ENCODE peak calls at places on chromosome 11, in four cellular contexts. W, B, O and X are unnamed samples.

GRCh38 chr11:100612766-100613165 is 74.3 kb upstream of the ARHGAP42 start:
- DNase-seq in W (no peak), B (no peak), O (no peak), X (no peak)

GRCh38 chr11:35529971-35530495 is 4.6 kb upstream of the PAMR1 start:
- DNase-seq in W (no peak), O (no peak), B (no peak), X (no peak)

GRCh38 chr11:13786688-13787087 is 118.2 kb downstream of the FAR1 start:
- DNase-seq in W (no peak), O (no peak), B (no peak), X (no peak)

GRCh38 chr11:55854704-55855103 is 16.2 kb downstream of the OR5D16 start:
- DNase-seq in B (no peak), O (no peak), W (no peak), X (no peak)

GRCh38 chr11:102599642-102600261 is 25.4 kb downstream of the MMP20 start:
- DNase-seq in O (no peak), B (no peak), W (no peak), X (no peak)

GRCh38 chr11:7964873-7965272 is 374 bp downstream of the NLRP10 start:
- DNase-seq in B (no peak), W (no peak), O (no peak), X (no peak)

GRCh38 chr11:2806351-2807058 is 79.1 kb downstream of the CDKN1C start:
- DNase-seq in O (peak; percentile 51), B (peak; percentile 17), W (no peak), X (no peak)

GRCh38 chr11:74662487-74663103 is 68.6 kb downstream of the CHRDL2 start:
- DNase-seq in B (no peak), W (no peak), O (no peak), X (no peak)

GRCh38 chr11:459511-460220 is 9.6 kb downstream of the PTDSS2 start:
- DNase-seq in O (no peak), B (no peak), W (no peak), X (no peak)

GRCh38 chr11:68687986-68688385 is 3.6 kb downstream of the GAL start:
- DNase-seq in W (no peak), B (no peak), O (no peak), X (no peak)

GRCh38 chr11:65613091-65613928 is 711 bp downstream of the MAP3K11 start:
- DNase-seq in O (no peak), W (no peak), B (no peak), X (no peak)

GRCh38 chr11:57335343-57336110 is at the start of gene SSRP1:
- DNase-seq in O (peak; percentile 89), B (peak; percentile 89), W (peak; percentile 87), X (peak; percentile 89)

GRCh38 chr11:31779268-31779879 is 31.7 kb downstream of the PAX6 start:
- DNase-seq in W (no peak), B (no peak), O (no peak), X (no peak)

GRCh38 chr11:126115820-126116319 is 53.2 kb upstream of the CDON start:
- DNase-seq in B (peak; percentile 48), O (peak; percentile 88), W (peak; percentile 2), X (peak; percentile 24)

GRCh38 chr11:71311928-71312510 is 59.6 kb upstream of the SHANK2 start:
- DNase-seq in W (no peak), O (peak; percentile 30), B (peak; percentile 8), X (no peak)

GRCh38 chr11:108453207-108453835 is 14.0 kb downstream of the C11orf65 start:
- DNase-seq in W (no peak), B (no peak), O (no peak), X (no peak)

GRCh38 chr11:18522388-18522787 is 4.4 kb downstream of the TSG101 start:
- DNase-seq in W (no peak), O (no peak), B (no peak), X (no peak)

GRCh38 chr11:87219266-87219665 is 181.5 kb downstream of the TMEM135 start:
- DNase-seq in O (no peak), B (no peak), W (no peak), X (no peak)

GRCh38 chr11:68441466-68442230 is 18.9 kb upstream of the PPP6R3 start:
- DNase-seq in W (no peak), O (no peak), B (no peak), X (peak; percentile 54)

DNA sequence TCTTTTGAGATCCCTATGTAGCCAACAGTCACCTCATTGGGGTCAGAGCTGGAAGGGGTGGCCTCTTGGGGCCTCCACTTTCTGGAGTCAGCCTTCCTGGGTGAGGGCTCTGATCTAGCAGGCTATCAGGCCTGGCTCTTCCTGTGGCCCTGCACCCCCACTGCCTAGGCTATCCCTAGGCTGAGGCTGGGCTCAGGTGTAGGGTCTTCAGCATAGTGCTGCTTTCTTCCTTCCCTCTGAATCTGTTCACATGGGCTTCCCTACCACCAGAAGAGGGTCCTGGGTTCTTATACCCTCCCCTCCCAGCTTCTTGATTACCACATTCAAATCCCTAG is 456 bp upstream of the SPI1 start:
- DNase-seq in B (no peak), W (no peak), O (no peak), X (no peak)
- H3K4me3 ChIP-seq in B (no peak overlapping the region), W (no peak overlapping the region), O (no peak overlapping the region), X (no peak overlapping the region)

GRCh38 chr11:6882747-6883146 is 6.3 kb downstream of the OR10A4 start:
- DNase-seq in B (no peak), W (no peak), O (no peak), X (no peak)
- H3K27me3 ChIP-seq in B (no peaks in the 10 kb centered on the region), W (peaks cover 2% of the 10 kb centered on the region), O (no peaks in the 10 kb centered on the region), X (no peaks in the 10 kb centered on the region)

GRCh38 chr11:122205036-122205435 is 89.0 kb upstream of the BLID start:
- DNase-seq in W (no peak), B (no peak), O (no peak), X (no peak)
- H3K4me3 ChIP-seq in W (no peak overlapping the region), B (no peak overlapping the region), O (no peak overlapping the region), X (no peak overlapping the region)

DNA sequence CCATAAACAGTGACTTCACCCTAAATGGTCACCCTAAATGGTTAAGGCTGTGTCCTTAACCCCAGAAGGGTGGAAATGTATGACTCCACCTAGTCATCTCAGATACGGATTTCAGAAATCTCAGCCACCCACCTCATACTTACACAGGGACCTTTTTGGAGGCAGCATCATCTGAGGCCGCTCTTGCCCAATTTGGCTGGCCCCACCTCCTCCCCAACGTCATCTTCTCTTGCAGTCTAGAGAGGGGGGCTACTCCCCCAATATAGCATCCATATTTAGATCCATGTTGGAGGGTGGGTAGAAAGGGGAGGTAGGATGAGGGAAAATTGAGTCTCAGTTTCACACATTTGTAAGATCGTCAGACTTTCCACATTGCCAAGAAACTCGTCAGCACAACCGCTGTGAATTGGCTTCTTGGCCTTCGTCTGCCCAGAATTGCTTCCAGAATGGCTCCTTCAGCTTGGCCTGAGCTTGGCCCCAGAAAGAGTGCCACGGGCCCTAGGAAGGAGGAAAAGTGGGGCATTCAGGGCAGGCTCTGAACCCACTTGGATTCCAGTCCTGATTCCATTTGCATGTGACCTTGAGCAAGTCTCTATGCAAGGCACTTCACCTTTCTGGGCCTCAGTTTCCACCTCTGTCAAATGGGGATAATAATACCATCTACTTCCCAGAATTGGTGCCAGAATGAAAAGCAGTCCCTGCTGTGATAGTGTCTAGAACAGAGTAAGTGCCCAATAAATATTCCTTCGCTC is 31.5 kb upstream of the SLC35C1 start:
- DNase-seq in O (peak; percentile 74), B (no peak), W (no peak), X (no peak)
- H3K27me3 ChIP-seq in O (no peaks in the 10 kb centered on the region), B (no peaks in the 10 kb centered on the region), W (no peaks in the 10 kb centered on the region), X (peaks cover 4% of the 10 kb centered on the region)